ENCODE peak calls at places on chromosomes 16 and 17, in nine cellular contexts. E is ovary, N is GM12892, R is suprapubic skin, W is heart left ventricle, L is breast epithelium, Z is H54, U is uterus, A is adrenal gland. H is an unnamed sample.
A peak's percentile ranks its signal among the peaks of the same experiment; 100 is the strongest.

GRCh38 chr17:73722163-73722562 is 77.9 kb upstream of the SDK2 start:
- DNase-seq in E (no peak), N (no peak), R (no peak), W (no peak), L (no peak), Z (no peak), U (no peak), A (no peak), H (peak; percentile 70)

GRCh38 chr17:57909548-57909947 is 45.7 kb downstream of the CUEDC1 start:
- DNase-seq in E (no peak), N (no peak), R (no peak), W (no peak), L (no peak), Z (no peak), U (no peak), A (no peak), H (no peak)

GRCh38 chr16:13453938-13454553 is 465.9 kb upstream of the ERCC4 start:
- DNase-seq in E (no peak), N (no peak), R (no peak), W (no peak), L (no peak), Z (no peak), U (no peak), A (no peak), H (no peak)

GRCh38 chr17:31487648-31488263 is 96.3 kb downstream of the RAB11FIP4 start:
- DNase-seq in E (peak; percentile 84), N (peak; percentile 98), R (no peak), W (peak; percentile 86), L (peak; percentile 90), Z (peak; percentile 63), U (peak; percentile 74), A (peak; percentile 90), H (peak; percentile 99)

GRCh38 chr17:68295086-68295485 is 3.8 kb downstream of the ARSG start:
- DNase-seq in E (no peak), N (no peak), R (no peak), W (no peak), L (no peak), Z (no peak), U (no peak), A (no peak), H (no peak)

GRCh38 chr17:58312824-58313223 is 15.8 kb downstream of the TSPOAP1 start:
- DNase-seq in E (no peak), N (no peak), R (no peak), W (no peak), L (no peak), Z (no peak), U (no peak), A (no peak), H (no peak)

GRCh38 chr16:73151225-73151624 is 103.3 kb upstream of the ZFHX3 start:
- DNase-seq in E (no peak), N (no peak), R (no peak), W (no peak), L (no peak), Z (no peak), U (no peak), A (no peak), H (no peak)

GRCh38 chr17:27471321-27472269 is 15.3 kb downstream of the KSR1 start:
- DNase-seq in E (no peak), N (no peak), R (no peak), W (no peak), L (no peak), Z (no peak), U (no peak), A (no peak), H (no peak)

GRCh38 chr17:37037590-37038155 is 88.9 kb downstream of the AATF start:
- DNase-seq in E (no peak), N (no peak), R (no peak), W (no peak), L (no peak), Z (no peak), U (no peak), A (no peak), H (no peak)

GRCh38 chr17:74478369-74479100 is 12.1 kb downstream of the CD300A start:
- DNase-seq in E (no peak), N (no peak), R (no peak), W (no peak), L (no peak), Z (no peak), U (no peak), A (no peak), H (no peak)

GRCh38 chr17:57530026-57530425 is 215.1 kb downstream of the CCDC182 start:
- DNase-seq in E (no peak), N (no peak), R (no peak), W (no peak), L (no peak), Z (no peak), U (no peak), A (no peak), H (no peak)

GRCh38 chr17:65564793-65565192 is 3.3 kb upstream of the AXIN2 start:
- DNase-seq in E (no peak), N (no peak), R (no peak), W (peak; percentile 46), L (no peak), Z (no peak), U (peak; percentile 71), A (peak; percentile 78), H (no peak)

GRCh38 chr17:4334776-4335175 is 31.7 kb downstream of the UBE2G1 start:
- DNase-seq in E (no peak), N (no peak), R (no peak), W (no peak), L (no peak), Z (no peak), U (no peak), A (no peak), H (no peak)

DNA sequence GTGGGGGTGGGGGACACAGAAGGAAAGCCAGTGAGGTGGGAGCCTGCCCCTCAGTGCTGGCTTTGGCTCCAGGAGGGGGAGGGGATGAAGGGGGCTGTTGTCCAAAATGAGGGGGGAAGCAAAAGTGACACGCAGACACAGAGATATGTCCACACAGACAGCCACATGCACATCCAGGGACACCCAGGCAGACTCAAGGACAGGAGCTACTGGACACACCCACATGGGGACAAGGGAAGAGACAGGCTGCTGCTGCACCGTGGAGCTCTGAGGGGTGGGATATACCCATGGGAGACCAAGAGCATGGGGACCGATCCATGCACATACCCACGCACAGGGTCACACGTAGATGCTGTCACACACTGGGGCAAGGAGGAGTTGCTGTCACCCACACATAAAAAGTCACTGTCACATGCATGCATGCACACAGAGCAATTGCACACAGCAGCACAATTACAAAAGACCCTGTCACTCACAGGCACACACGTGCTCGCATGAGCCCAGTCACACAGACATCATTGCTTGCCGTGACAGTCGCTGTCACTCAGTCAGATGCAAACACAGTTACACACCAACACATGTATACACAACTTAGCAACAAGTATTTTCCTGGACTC is 1.3 kb downstream of the THRA start:
- DNase-seq in E (no peak), N (no peak), R (no peak), W (no peak), L (no peak), Z (no peak), U (no peak), A (peak; percentile 70), H (no peak)
- TF ChIP-seq POLR2A in E (no peak), N (no peak), R (no peak), W (no peak), L (no peak), Z (no peak), U (no peak), A (no peak), H (no peak)

GRCh38 chr16:66936462-66936861 is 1.1 kb downstream of the CES2 start:
- DNase-seq in E (no peak), N (peak; percentile 5), R (no peak), W (no peak), L (no peak), Z (no peak), U (no peak), A (peak; percentile 29), H (no peak)
- TF ChIP-seq POLR2A in E (no peak), N (no peak), R (no peak), W (no peak), L (no peak), Z (no peak), U (no peak), A (no peak), H (no peak)

DNA sequence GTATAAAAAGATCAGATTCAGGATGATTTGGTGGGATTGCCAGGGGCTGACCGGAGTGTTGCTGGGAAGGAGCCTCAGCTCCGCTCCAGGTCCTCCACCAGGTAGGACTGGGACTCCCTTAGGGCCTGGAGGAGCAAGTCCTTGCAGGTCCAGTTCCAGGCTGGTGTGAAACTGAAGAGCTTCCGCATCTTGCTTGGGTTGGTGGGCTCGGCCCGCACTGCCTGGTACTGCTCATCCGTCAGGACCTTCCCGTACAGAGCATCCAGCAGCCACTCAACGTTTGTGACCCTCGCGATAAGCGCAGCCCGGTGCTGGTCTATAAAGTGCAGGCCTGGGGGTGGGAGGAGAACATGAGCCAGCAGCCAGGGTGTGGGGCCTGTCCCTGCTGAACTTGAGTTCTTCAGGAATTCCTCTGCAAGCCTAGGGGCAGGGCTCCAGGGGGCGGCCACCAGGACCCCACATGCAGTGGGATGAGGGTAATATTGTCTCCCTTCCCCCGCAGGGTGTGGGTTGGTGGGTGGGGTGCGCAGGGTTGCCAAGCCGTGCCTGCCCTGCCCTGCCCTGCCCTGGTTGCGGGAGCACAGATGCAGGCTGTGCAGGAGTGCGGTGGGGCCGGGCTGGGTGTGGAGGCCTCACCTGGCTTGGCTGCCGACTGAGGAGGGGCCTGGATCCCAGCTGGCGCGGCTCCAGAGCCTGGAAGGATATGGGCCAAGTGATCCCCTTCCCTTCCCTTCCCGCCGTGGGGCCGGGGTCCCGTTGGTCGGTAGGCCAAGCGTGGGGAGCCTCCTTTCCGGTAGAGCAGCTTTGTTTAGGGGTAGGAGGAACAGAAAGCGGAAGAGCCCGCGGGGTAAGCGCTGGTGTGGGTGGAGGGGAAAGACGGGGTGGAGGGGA is 804 bp downstream of the PYCARD start:
- DNase-seq in E (peak; percentile 52), N (peak; percentile 72), R (no peak), W (peak; percentile 47), L (no peak), Z (no peak), U (no peak), A (no peak), H (peak; percentile 90)
- TF ChIP-seq POLR2A in E (no peak), N (peak; percentile 40), R (no peak), W (no peak), L (no peak), Z (no peak), U (no peak), A (no peak), H (no peak)

GRCh38 chr17:7436556-7437368 is 1.5 kb downstream of the TMEM102 start:
- DNase-seq in E (peak; percentile 80), N (no peak), R (no peak), W (peak; percentile 84), L (peak; percentile 82), Z (peak; percentile 75), U (peak; percentile 57), A (peak; percentile 84), H (peak; percentile 97)
- TF ChIP-seq POLR2A in E (no peak), N (no peak), R (no peak), W (no peak), L (no peak), Z (no peak), U (peak; percentile 43), A (peak; percentile 52), H (no peak)

H was measured in spleen.